ENCODE peak calls at places on chromosomes 6 and 20, in ten cellular contexts. W is stomach, B is SK-N-SH, T is sigmoid colon, N is esophagus muscularis mucosa, P is HCT116, S is GM23338, O is prostate gland, X is transverse colon, Y is SK-N-MC. I is an unnamed sample.

GRCh38 chr6:35024601-35025054 is 116.5 kb downstream of the TCP11 start:
- DNase-seq in W (peak), B (peak), T (no peak), N (no peak), P (peak), S (peak), O (no peak), X (peak), Y (no peak), I (no peak)

GRCh38 chr20:32510601-32511357 is 74.4 kb downstream of the NOL4L start:
- DNase-seq in W (peak), B (no peak), T (no peak), N (no peak), P (no peak), S (no peak), O (peak), X (no peak), Y (no peak), I (no peak)

GRCh38 chr6:15690451-15690961 is 27.7 kb upstream of the DTNBP1 start:
- DNase-seq in W (no peak), B (no peak), T (no peak), N (no peak), P (no peak), S (no peak), O (no peak), X (no peak), Y (no peak), I (no peak)

GRCh38 chr6:157825243-157825904 is 2.3 kb downstream of the SNX9 start:
- DNase-seq in W (no peak), B (no peak), T (no peak), N (no peak), P (no peak), S (no peak), O (no peak), X (no peak), Y (peak), I (no peak)

GRCh38 chr6:37657117-37657886 is 40.4 kb downstream of the MDGA1 start:
- DNase-seq in W (peak), B (no peak), T (no peak), N (no peak), P (peak), S (no peak), O (peak), X (no peak), Y (no peak), I (no peak)

GRCh38 chr20:53940883-53941546 is 129.4 kb downstream of the BCAS1 start:
- DNase-seq in W (no peak), B (no peak), T (no peak), N (peak), P (no peak), S (peak), O (no peak), X (no peak), Y (no peak), I (no peak)

GRCh38 chr6:130409394-130410095 is 43.7 kb downstream of the TMEM200A start:
- DNase-seq in W (no peak), B (no peak), T (no peak), N (no peak), P (no peak), S (no peak), O (no peak), X (no peak), Y (no peak), I (no peak)

GRCh38 chr6:164085086-164085485 is 670.6 kb downstream of the QKI start:
- DNase-seq in W (no peak), B (no peak), T (no peak), N (no peak), P (no peak), S (no peak), O (no peak), X (no peak), Y (no peak), I (no peak)

GRCh38 chr6:156776470-156776840 is 723 bp upstream of the ARID1B start:
- DNase-seq in W (no peak), B (peak), T (no peak), N (no peak), P (no peak), S (no peak), O (peak), X (no peak), Y (no peak), I (no peak)

GRCh38 chr6:157283330-157283898 is 39.9 kb downstream of the TMEM242 start:
- DNase-seq in W (no peak), B (no peak), T (no peak), N (no peak), P (no peak), S (no peak), O (no peak), X (no peak), Y (no peak), I (no peak)

GRCh38 chr6:14123331-14124105 is 5.9 kb downstream of the CD83 start:
- DNase-seq in W (no peak), B (no peak), T (no peak), N (no peak), P (no peak), S (no peak), O (no peak), X (no peak), Y (no peak), I (no peak)

GRCh38 chr6:152716322-152716721 is 18.6 kb downstream of the MYCT1 start:
- DNase-seq in W (no peak), B (no peak), T (no peak), N (no peak), P (no peak), S (no peak), O (no peak), X (no peak), Y (no peak), I (no peak)

GRCh38 chr6:44732243-44732642 is 344.7 kb downstream of the CDC5L start:
- DNase-seq in W (no peak), B (no peak), T (no peak), N (peak), P (no peak), S (no peak), O (no peak), X (no peak), Y (no peak), I (peak)

GRCh38 chr20:17498181-17498580 is 33.0 kb downstream of the BFSP1 start:
- DNase-seq in W (no peak), B (no peak), T (peak), N (no peak), P (no peak), S (no peak), O (no peak), X (no peak), Y (no peak), I (peak)

GRCh38 chr6:151012321-151013294 is 147.1 kb downstream of the MTHFD1L start:
- DNase-seq in W (no peak), B (no peak), T (no peak), N (no peak), P (no peak), S (no peak), O (no peak), X (no peak), Y (no peak), I (no peak)

GRCh38 chr6:56890683-56891429 is 64.1 kb upstream of the BEND6 start:
- DNase-seq in W (no peak), B (no peak), T (no peak), N (no peak), P (no peak), S (no peak), O (no peak), X (no peak), Y (no peak), I (no peak)

GRCh38 chr20:48703511-48704219 is 124.1 kb downstream of the PREX1 start:
- DNase-seq in W (no peak), B (no peak), T (peak), N (no peak), P (no peak), S (no peak), O (no peak), X (no peak), Y (no peak), I (no peak)

GRCh38 chr6:103113416-103113815 is 1719.9 kb downstream of the GRIK2 start:
- DNase-seq in W (no peak), B (no peak), T (no peak), N (no peak), P (no peak), S (no peak), O (no peak), X (no peak), Y (no peak), I (no peak)

GRCh38 chr6:4008324-4009047 is 70.5 kb downstream of the FAM217A start:
- DNase-seq in W (no peak), B (peak), T (no peak), N (no peak), P (peak), S (peak), O (peak), X (no peak), Y (peak), I (no peak)

GRCh38 chr6:53986165-53986720 is 125.0 kb upstream of the MLIP start:
- DNase-seq in W (no peak), B (peak), T (no peak), N (no peak), P (peak), S (peak), O (peak), X (peak), Y (peak), I (no peak)

GRCh38 chr6:106360989-106361430 is 493 bp downstream of the CRYBG1 start:
- DNase-seq in W (no peak), B (peak), T (no peak), N (no peak), P (no peak), S (peak), O (peak), X (peak), Y (no peak), I (no peak)

DNA sequence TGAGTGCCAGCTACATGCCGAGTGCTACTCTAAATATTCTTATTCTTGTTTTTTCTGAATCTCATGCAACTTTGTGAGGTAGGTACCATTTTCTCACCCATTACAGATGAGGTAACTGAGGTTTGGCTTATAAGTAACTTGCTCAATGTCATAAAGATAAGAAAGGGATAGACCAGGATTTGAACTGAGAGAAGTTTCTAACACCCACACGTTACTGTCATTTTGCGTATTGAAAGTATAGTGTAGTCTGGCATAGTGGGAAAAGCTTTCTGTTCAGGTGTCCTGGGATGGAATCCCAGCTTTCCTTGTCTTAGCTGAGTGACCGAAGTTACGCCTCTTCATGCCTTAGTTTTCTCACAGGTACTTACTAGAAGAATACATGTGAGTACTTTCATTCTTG is 50.5 kb downstream of the HIVEP1 start:
- DNase-seq in W (no peak), B (no peak), T (no peak), N (no peak), P (no peak), S (no peak), O (no peak), X (no peak), Y (no peak), I (no peak)
- H3K4me3 ChIP-seq in W (no peak), B (no peak), T (no peak), N (no peak), P (no peak), S (no peak), O (no peak), X (no peak), Y (no peak), I (no peak)

DNA sequence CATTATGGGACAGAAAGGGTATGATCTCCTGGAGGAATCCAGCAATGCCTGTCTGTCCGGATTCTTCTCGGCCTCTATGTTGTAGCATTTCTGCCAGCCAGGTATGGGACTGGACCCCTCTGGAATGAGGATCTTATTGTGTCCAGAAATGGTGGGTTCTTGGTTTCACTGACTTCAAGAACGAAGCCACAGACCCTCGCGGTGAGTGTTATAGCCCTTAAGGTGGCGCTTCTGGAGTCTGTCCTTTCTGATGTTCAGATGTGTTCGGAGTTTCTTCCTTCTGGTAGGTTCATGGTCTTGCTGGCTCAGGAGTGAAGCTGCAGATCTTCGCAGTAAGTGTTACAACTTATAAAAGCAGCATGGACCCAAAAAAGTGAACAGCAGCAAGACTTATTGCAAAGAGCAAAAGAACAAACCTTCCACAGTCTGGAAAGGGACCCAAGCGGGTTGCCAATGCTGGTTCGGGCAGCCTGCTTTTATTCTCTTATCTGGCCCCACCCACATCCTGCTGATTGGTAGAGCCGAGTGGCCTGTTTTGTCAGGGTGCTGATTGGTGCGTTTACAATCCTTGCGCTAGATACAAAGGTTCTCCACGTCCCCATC is 62.3 kb upstream of the IER3 start:
- DNase-seq in W (no peak), B (no peak), T (no peak), N (no peak), P (peak), S (no peak), O (no peak), X (no peak), Y (no peak), I (no peak)
- TF ChIP-seq POLR2AphosphoS5 in W (no peak), B (no peak), T (no peak), N (no peak), P (peak), S (no peak), O (no peak), X (no peak), Y (peak), I (no peak)

DNA sequence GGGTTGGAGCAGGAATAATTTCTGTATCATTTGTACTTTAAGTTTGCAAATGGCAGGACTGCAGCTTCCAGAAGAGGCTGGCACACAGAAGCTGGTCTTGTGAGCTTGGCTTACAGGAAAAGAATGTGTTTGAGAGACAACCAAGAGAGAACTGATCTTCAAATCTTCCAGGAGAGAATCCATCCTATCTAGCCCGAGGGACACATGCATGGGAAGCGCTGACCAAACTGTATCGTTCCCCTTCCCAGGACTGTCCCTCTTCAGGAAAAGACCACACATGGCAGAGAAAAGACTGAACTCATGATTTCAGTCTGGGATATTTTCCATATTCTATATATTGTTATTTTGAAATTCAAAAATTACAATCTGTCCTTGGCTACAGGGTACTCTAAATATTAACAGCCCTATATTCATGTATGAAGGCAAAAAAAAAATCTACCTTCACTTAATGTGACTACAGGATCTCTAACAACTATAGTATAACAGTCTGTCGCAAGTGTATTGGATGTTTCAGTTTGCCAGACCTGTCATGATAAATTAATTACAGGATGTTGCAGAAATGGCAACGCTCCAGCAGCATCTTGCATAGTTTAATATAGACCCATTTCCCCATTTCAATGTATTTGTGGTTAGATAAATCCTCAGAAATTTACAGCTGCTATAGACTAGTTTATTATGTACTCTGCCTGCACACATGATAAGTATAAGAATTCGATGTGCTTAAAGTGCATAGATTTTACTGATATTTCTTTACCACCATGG is 99.4 kb downstream of the MYB start:
- DNase-seq in W (no peak), B (peak), T (no peak), N (no peak), P (no peak), S (no peak), O (no peak), X (no peak), Y (peak), I (no peak)
- H3K4me3 ChIP-seq in W (no peak), B (no peak), T (no peak), N (no peak), P (no peak), S (no peak), O (no peak), X (no peak), Y (peak), I (no peak)

GRCh38 chr6:98827295-98828159 is 6.8 kb upstream of the POU3F2 start:
- DNase-seq in W (no peak), B (peak), T (no peak), N (no peak), P (no peak), S (peak), O (no peak), X (no peak), Y (no peak), I (no peak)
- TF ChIP-seq POLR2AphosphoS5 in W (no peak), B (no peak), T (no peak), N (no peak), P (no peak), S (no peak), O (no peak), X (no peak), Y (no peak), I (no peak)

DNA sequence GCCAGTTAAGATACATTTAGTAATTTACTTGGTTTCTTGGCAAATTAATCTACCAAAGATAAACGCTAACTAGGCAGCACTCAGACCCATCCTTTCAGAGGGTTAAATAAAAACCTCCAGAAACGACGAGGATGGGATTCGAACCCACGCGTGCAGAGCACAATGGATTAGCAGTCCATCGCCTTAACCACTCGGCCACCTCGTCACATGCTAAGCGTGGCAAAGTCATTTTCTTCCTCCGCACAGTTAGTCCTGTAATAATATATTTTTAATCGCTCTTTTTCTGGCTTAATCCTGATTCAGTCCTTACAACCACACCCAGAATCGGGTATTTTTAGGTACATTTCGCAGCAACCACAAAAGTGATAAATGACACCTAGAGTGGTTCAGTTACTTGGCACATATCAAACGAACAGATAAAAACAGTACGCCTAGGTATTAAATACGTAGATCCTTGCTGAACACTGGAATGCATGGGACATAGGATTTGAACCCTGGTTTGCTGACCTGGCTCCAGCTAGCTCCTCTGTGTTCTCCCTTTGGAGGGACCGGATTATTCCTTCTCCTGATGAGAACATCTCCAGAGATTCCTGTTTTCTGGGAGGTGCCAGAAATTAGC is 71.6 kb downstream of the GPX5 start:
- DNase-seq in W (no peak), B (peak), T (no peak), N (no peak), P (peak), S (peak), O (no peak), X (no peak), Y (peak), I (no peak)
- H3K4me3 ChIP-seq in W (no peak), B (peak), T (no peak), N (no peak), P (peak), S (peak), O (no peak), X (no peak), Y (peak), I (peak)

GRCh38 chr20:35618032-35618371 is 2.4 kb downstream of the SPAG4 start:
- DNase-seq in W (no peak), B (no peak), T (no peak), N (no peak), P (no peak), S (no peak), O (no peak), X (no peak), Y (no peak), I (no peak)

GRCh38 chr20:35618372-35619131 is 2.9 kb downstream of the SPAG4 start:
- DNase-seq in W (no peak), B (peak), T (peak), N (no peak), P (no peak), S (peak), O (no peak), X (no peak), Y (no peak), I (no peak)

GRCh38 chr20:35617397-35618031 is 1.9 kb downstream of the SPAG4 start:
- DNase-seq in W (peak), B (peak), T (peak), N (no peak), P (no peak), S (peak), O (no peak), X (peak), Y (no peak), I (no peak)

GRCh38 chr20:35615667-35616464 is at the start of gene SPAG4:
- DNase-seq in W (peak), B (peak), T (peak), N (peak), P (no peak), S (peak), O (peak), X (peak), Y (no peak), I (peak)

DNA sequence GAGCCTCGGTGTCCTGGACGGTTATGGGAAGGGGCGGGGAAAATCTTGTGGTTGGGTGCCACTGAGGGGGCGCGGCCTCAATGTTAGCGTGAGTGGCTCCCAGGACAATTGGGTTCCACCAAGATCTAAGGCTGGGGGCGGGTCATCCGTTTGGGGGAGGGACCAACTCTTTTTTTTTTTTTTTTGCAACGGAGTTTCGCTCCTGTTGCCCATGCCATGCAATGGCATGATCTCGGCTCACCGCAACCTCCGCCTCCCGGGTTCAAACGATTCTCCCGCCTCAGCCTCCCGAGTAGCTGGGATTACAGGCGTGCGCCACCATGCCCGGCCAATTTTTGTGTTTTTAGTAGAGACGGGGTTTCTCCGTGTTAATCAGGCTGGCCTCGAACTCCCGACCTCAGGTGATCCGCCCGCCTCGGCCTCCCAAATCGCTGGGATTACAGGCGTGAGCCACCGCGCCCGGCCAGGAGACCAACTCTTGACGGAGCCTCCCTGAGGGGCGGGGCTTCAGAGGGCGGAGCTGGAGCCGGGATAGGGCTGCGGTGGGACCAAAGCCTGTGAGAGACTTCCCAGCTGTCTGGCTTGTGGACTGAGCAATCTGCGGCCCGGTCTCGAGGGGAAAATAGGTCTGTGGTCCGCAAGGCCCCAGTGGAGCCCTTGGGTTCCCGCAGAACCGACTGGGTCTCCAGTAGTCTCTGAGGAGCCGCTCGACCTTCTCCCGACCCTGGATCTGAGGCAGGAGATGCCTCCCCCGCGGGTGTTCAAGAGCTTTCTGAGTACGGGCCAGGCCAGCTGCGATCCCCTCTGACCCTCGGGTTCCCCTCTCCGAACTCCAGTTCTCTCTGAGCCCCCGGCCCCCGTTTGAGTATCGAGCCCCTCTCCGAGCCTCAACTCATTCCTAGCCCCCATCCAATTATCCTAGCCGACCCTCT is 1.1 kb downstream of the SPAG4 start:
- DNase-seq in W (peak), B (peak), T (peak), N (no peak), P (peak), S (peak), O (peak), X (peak), Y (peak), I (peak)
- TF ChIP-seq POLR2AphosphoS5 in W (peak), B (peak), T (peak), N (peak), P (peak), S (peak), O (no peak), X (peak), Y (peak), I (no peak)

GRCh38 chr20:64093013-64093503 is 8.9 kb upstream of the LKAAEAR1 start:
- DNase-seq in W (no peak), B (no peak), T (no peak), N (no peak), P (no peak), S (no peak), O (no peak), X (no peak), Y (no peak), I (no peak)
- H3K4me3 ChIP-seq in W (no peak), B (no peak), T (no peak), N (no peak), P (no peak), S (no peak), O (no peak), X (no peak), Y (no peak), I (no peak)